ENCODE peak calls at places on chromosome 4, in five cellular contexts. X is heart right ventricle; K is NCI-H146; Q is stimulated activated CD4-positive, alpha-beta T cell treated with anti-CD3 and anti-CD28 coated beads, Interleukin-1b, Interleukin-23, amount 100 ng/mL, for 24 hours; R is HFF-Myc. F is an unnamed sample.

GRCh38 chr4:86721412-86721811 is 127.3 kb downstream of the PTPN13 start:
- DNase-seq in R (no peak), K (no peak), Q (no peak), X (no peak), F (no peak)

GRCh38 chr4:84418032-84418709 is 80.9 kb downstream of the NKX6-1 start:
- DNase-seq in R (no peak), X (no peak), K (no peak), Q (no peak), F (no peak)

GRCh38 chr4:53489279-53489889 is 101.9 kb downstream of the LNX1 start:
- DNase-seq in X (no peak), R (no peak), K (no peak), Q (no peak), F (no peak)

GRCh38 chr4:58061967-58062366 is 951.8 kb upstream of the IGFBP7 start:
- DNase-seq in Q (no peak), X (no peak), R (no peak), K (no peak), F (no peak)

GRCh38 chr4:64158648-64159326 is 250.5 kb downstream of the TECRL start:
- DNase-seq in K (peak; percentile 64), Q (no peak), R (peak; percentile 7), X (no peak), F (no peak)

GRCh38 chr4:106277140-106277680 is 38.8 kb downstream of the TBCK start:
- DNase-seq in X (no peak), Q (no peak), K (no peak), R (no peak), F (no peak)

GRCh38 chr4:110508827-110509446 is 33.0 kb downstream of the ENPEP start:
- DNase-seq in Q (no peak), X (no peak), K (no peak), R (no peak), F (no peak)

GRCh38 chr4:57351716-57352115 is 241.5 kb upstream of the IGFBP7 start:
- DNase-seq in Q (no peak), X (no peak), K (no peak), R (no peak), F (no peak)

GRCh38 chr4:16765549-16765948 is 132.9 kb downstream of the LDB2 start:
- DNase-seq in Q (no peak), X (no peak), K (no peak), R (no peak), F (no peak)

GRCh38 chr4:189177130-189177529 is 763.5 kb upstream of the FRG1 start:
- DNase-seq in K (no peak), R (no peak), Q (no peak), X (no peak), F (no peak)

F was measured in CD8-positive, alpha-beta T cell.